ENCODE peak calls at places on chromosomes 12 and 14, in four cellular contexts. C is HepG2, A is HCT116, L is K562. E is an unnamed sample.

GRCh38 chr12:90090929-90091651 is 382.5 kb upstream of the ATP2B1 start:
- DNase-seq in A (peak; percentile 97), C (no peak), L (no peak), E (peak; percentile 71)

GRCh38 chr12:82216475-82216874 is 141.7 kb downstream of the CCDC59 start:
- DNase-seq in A (no peak), C (no peak), L (no peak), E (no peak)

GRCh38 chr12:12975322-12976077 is 23.5 kb upstream of the GPRC5D start:
- DNase-seq in L (peak; percentile 11), C (peak; percentile 41), A (peak; percentile 29), E (no peak)

GRCh38 chr14:79613625-79614024 is 597.7 kb downstream of the DIO2 start:
- DNase-seq in L (no peak), C (no peak), A (no peak), E (no peak)

GRCh38 chr12:32765906-32766305 is 10.2 kb upstream of the YARS2 start:
- DNase-seq in A (no peak), C (no peak), L (no peak), E (no peak)

GRCh38 chr12:109074866-109075265 is 18.4 kb downstream of the ALKBH2 start:
- DNase-seq in C (no peak), L (no peak), A (no peak), E (no peak)

GRCh38 chr12:100044266-100044665 is 59.5 kb upstream of the ANKS1B start:
- DNase-seq in A (no peak), L (no peak), C (no peak), E (no peak)

GRCh38 chr12:8712572-8712971 is 14.8 kb downstream of the RIMKLB start:
- DNase-seq in C (no peak), L (no peak), A (no peak), E (no peak)

GRCh38 chr14:28381656-28382055 is 384.9 kb upstream of the FOXG1 start:
- DNase-seq in L (no peak), C (no peak), A (no peak), E (no peak)

GRCh38 chr12:15599266-15600037 is 189.7 kb downstream of the EPS8 start:
- DNase-seq in C (no peak), A (no peak), L (no peak), E (no peak)

GRCh38 chr14:27040552-27040951 is 442.7 kb upstream of the NOVA1 start:
- DNase-seq in L (no peak), C (no peak), A (no peak), E (no peak)

GRCh38 chr12:57803317-57803893 is 15.1 kb downstream of the AVIL start:
- DNase-seq in C (peak; percentile 23), A (peak; percentile 23), L (peak; percentile 52), E (no peak)

GRCh38 chr14:73752297-73752992 is 38.3 kb upstream of the PNMA1 start:
- DNase-seq in L (no peak), C (no peak), A (no peak), E (no peak)

GRCh38 chr14:22653012-22653621 is 9.0 kb upstream of the OR6J1 start:
- DNase-seq in A (peak; percentile 73), C (peak; percentile 86), L (peak; percentile 53), E (no peak)

GRCh38 chr12:13194462-13195110 is 1.9 kb upstream of the EMP1 start:
- DNase-seq in L (no peak), C (no peak), A (no peak), E (no peak)

GRCh38 chr12:125878483-125878882 is 813.2 kb downstream of the AACS start:
- DNase-seq in L (no peak), A (no peak), C (no peak), E (no peak)

GRCh38 chr14:23147676-23148075 is 28.6 kb upstream of the CEBPE start:
- DNase-seq in A (no peak), L (no peak), C (no peak), E (no peak)

GRCh38 chr14:96398921-96399320 is 7.0 kb downstream of the AK7 start:
- DNase-seq in C (no peak), L (no peak), A (no peak), E (no peak)

GRCh38 chr14:104768437-104769323 is 15.7 kb downstream of the SIVA1 start:
- DNase-seq in A (peak; percentile 51), C (peak; percentile 86), L (peak; percentile 83), E (peak; percentile 45)
- TF ChIP-seq TCF7L2 in A (no peak), C (no peak), L (no peak), E (no peak)

DNA sequence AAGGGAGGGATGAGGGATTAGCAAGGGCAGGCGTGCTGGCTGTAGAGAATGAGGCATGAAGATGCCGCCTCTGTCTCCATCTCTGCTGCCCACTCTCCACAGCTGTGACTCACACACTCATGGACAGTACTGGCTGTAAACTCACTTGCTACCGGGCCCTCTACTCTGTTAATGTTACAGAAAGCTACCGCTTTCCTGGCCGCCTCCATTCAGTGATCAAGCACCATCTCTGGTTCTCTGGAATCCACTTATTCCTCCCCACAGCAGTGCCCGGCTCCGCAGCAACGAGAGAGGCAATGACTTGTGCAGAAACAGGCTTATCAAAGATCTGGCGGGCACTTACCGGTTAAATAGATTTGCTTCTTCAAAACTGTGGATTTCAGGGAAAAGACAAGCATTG is 34.8 kb downstream of the AMN start:
- DNase-seq in L (no peak), C (no peak), A (no peak), E (no peak)
- TF ChIP-seq TCF7L2 in L (no peak), C (no peak), A (no peak), E (no peak)

DNA sequence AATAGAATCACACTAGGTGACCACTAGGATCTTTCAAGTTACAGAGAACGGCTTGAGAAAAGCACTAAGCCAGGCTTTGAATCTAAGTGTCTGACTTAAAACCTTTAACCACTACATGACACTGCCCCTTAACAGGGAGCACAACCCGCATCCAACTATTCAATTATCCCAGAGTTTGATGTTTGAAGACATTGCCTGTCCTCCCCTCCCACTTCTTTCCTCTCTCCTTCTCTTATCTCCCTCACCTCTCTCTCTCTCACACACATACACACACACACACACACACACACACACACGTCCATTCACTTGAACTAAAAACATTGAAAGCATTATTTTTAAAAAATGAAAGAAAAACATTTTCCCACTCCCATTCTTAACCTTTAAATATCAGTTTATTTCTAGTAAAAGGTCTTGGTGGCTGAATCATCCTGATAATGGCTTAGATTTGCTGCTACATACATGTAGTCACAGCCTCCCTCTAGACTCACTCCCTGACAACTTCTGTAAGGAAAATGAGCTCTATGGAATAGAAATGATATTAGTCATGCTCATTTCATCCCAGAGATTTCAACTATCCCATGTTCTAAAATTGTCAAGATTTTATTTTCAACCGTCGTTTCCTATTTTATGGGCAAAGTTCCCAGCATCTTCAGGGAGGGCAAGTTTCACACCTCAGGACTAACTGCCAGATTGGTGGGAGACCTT is 53.5 kb upstream of the RAP1B start:
- DNase-seq in L (no peak), C (no peak), A (no peak), E (no peak)
- TF ChIP-seq TCF7L2 in L (no peak), C (no peak), A (no peak), E (peak; percentile 60)

GRCh38 chr12:71492604-71493003 is 53.0 kb downstream of the LGR5 start:
- DNase-seq in C (peak; percentile 66), A (no peak), L (no peak), E (no peak)
- TF ChIP-seq TCF7L2 in C (no peak), A (no peak), L (no peak), E (no peak)

GRCh38 chr12:96236221-96236822 is 42.1 kb downstream of the ELK3 start:
- DNase-seq in C (no peak), A (no peak), L (no peak), E (no peak)

GRCh38 chr12:96234591-96235496 is 40.7 kb downstream of the ELK3 start:
- DNase-seq in C (no peak), L (no peak), A (no peak), E (no peak)

GRCh38 chr12:96235497-96235826 is 41.3 kb downstream of the ELK3 start:
- DNase-seq in C (no peak), L (no peak), A (no peak), E (no peak)

GRCh38 chr12:96233168-96233567 is 39.0 kb downstream of the ELK3 start:
- DNase-seq in L (no peak), C (no peak), A (no peak), E (no peak)

DNA sequence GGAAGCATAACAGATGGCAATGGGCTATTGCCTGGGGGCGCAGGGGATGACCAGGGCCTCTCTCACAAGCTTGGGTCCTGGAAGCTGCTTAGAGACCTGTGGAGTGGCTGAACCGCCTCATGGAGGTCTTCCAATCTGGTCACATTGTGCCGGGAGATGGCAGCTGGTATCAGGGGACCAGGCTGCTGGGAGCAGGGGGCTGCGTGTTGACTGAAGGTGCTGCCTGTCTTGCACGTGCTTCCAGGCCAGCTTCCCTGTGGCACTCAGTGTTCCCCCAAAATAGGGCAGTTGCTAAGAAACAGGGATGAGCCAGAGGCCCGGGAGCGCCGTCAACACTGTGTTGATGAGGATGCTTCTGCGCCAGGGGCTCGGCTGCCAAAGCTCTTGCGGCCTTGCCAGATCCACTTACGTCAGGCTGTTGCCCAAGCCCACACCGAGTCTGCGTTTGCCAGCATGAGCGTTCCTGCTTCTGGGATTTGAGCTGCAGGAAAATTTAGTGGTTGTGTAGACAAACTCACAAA is 39.8 kb downstream of the ELK3 start:
- DNase-seq in A (no peak), C (no peak), L (no peak), E (no peak)
- TF ChIP-seq TCF7L2 in A (no peak), C (no peak), L (no peak), E (no peak)

GRCh38 chr12:14239935-14240872 is 125.3 kb upstream of the ATF7IP start:
- DNase-seq in A (no peak), L (no peak), C (no peak), E (no peak)
- TF ChIP-seq TCF7L2 in A (no peak), L (no peak), C (no peak), E (no peak)

DNA sequence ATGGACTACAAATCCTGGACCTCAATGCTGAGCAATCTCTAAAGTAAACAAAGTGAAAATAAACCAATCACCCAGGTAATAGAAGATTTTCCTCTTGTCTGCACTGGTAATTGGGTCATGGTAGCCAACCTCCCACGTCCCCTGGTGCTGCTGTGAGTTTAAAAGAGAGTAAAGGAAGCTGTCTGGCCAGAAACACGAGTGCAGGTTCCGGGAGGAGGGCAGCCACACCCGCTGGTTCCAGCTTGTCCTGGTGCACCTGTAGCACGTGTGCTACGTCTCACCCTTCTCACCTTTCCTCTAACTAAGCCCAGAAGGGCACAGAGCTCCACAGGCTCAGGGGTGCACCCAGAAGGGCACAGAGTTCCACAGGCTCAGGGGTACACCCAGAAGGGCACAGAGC is 5.4 kb downstream of the CRACR2A start:
- DNase-seq in C (no peak), L (no peak), A (no peak), E (no peak)
- TF ChIP-seq TCF7L2 in C (no peak), L (no peak), A (no peak), E (no peak)

GRCh38 chr12:42426733-42427132 is 100.8 kb downstream of the PPHLN1 start:
- DNase-seq in A (peak; percentile 49), C (no peak), L (peak; percentile 54), E (no peak)

GRCh38 chr12:42420385-42420784 is 94.4 kb downstream of the PPHLN1 start:
- DNase-seq in C (no peak), A (no peak), L (no peak), E (no peak)

GRCh38 chr12:42421844-42422779 is 96.1 kb downstream of the PPHLN1 start:
- DNase-seq in A (no peak), C (no peak), L (peak; percentile 15), E (no peak)

DNA sequence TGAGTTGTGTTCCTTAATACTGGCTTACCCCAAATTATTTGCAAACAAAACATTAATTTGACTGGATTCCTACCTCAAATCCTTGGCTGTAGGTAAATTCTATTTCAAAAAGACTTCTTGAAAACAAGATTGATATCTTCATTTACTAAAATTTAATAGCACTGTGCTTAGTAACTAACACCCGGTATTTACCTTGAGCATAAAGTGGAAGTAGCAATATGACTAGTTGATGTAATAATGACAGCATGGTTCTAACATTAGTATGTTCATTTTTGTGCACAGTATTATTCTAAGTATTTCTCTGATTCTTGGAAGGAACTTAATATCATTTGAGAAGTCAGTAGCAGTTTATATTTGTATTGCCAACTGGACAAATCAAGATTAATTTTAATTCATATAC is 96.8 kb downstream of the PPHLN1 start:
- DNase-seq in A (no peak), C (no peak), L (no peak), E (no peak)
- TF ChIP-seq TCF7L2 in A (no peak), C (no peak), L (no peak), E (no peak)

E was measured in Panc1.